ENCODE peak calls at places on chromosomes 6 and 20, in six cellular contexts. U is sigmoid colon, F is heart left ventricle, M is astrocyte, Q is right lobe of liver, V is keratinocyte. J is an unnamed sample. For H3K4me1, the result is how much of the 10 kb centered on the place peaks cover.

GRCh38 chr6:9523462-9523861 is 891.4 kb downstream of the TFAP2A start:
- DNase-seq in U (no peak), F (no peak), M (peak), Q (no peak), V (no peak), J (no peak)

GRCh38 chr6:160327981-160328380 is 20.2 kb upstream of the SLC22A3 start:
- DNase-seq in U (no peak), F (no peak), M (no peak), Q (no peak), V (no peak), J (no peak)

GRCh38 chr6:54619102-54619501 is 227.5 kb upstream of the FAM83B start:
- DNase-seq in U (no peak), F (no peak), M (no peak), Q (no peak), V (no peak), J (no peak)

GRCh38 chr6:28707387-28708282 is 182.0 kb downstream of the GPX5 start:
- DNase-seq in U (no peak), F (no peak), M (no peak), Q (no peak), V (no peak), J (no peak)

GRCh38 chr20:34473262-34473883 is 42.8 kb upstream of the DYNLRB1 start:
- DNase-seq in U (no peak), F (peak), M (peak), Q (no peak), V (no peak), J (peak)

GRCh38 chr20:35253010-35253409 is 24.9 kb downstream of the MMP24OS start:
- DNase-seq in U (no peak), F (no peak), M (no peak), Q (no peak), V (no peak), J (no peak)

GRCh38 chr6:52612336-52613096 is 35.7 kb upstream of the TRAM2 start:
- DNase-seq in U (no peak), F (no peak), M (no peak), Q (no peak), V (no peak), J (no peak)

GRCh38 chr6:74578339-74578738 is 627.5 kb downstream of the COL12A1 start:
- DNase-seq in U (no peak), F (no peak), M (peak), Q (no peak), V (no peak), J (no peak)

GRCh38 chr20:34333786-34334185 is 29.3 kb upstream of the ITCH start:
- DNase-seq in U (no peak), F (no peak), M (no peak), Q (no peak), V (no peak), J (no peak)

GRCh38 chr20:13068336-13068735 is 59.6 kb downstream of the SPTLC3 start:
- DNase-seq in U (no peak), F (no peak), M (no peak), Q (no peak), V (no peak), J (no peak)

GRCh38 chr6:131923356-131923755 is 27.8 kb downstream of the CCN2 start:
- DNase-seq in U (peak), F (peak), M (peak), Q (peak), V (no peak), J (peak)

GRCh38 chr6:106290954-106291353 is 34.6 kb downstream of the ATG5 start:
- DNase-seq in U (no peak), F (no peak), M (no peak), Q (no peak), V (no peak), J (no peak)

GRCh38 chr6:20608371-20608770 is 74.1 kb downstream of the CDKAL1 start:
- DNase-seq in U (no peak), F (no peak), M (no peak), Q (no peak), V (no peak), J (no peak)

GRCh38 chr20:46622125-46622524 is 29.1 kb downstream of the SLC13A3 start:
- DNase-seq in U (no peak), F (no peak), M (no peak), Q (no peak), V (no peak), J (no peak)

GRCh38 chr6:26607434-26608230 is 10.9 kb downstream of the ABT1 start:
- DNase-seq in U (no peak), F (no peak), M (peak), Q (no peak), V (no peak), J (peak)

GRCh38 chr6:151239603-151240035 is at the start of gene AKAP12:
- DNase-seq in U (peak), F (peak), M (peak), Q (no peak), V (no peak), J (no peak)

GRCh38 chr20:34706912-34707784 is 3.0 kb downstream of the TP53INP2 start:
- DNase-seq in U (no peak), F (peak), M (no peak), Q (peak), V (no peak), J (no peak)

GRCh38 chr6:34911822-34912221 is 22.8 kb downstream of the ANKS1A start:
- DNase-seq in U (no peak), F (no peak), M (no peak), Q (no peak), V (no peak), J (no peak)

GRCh38 chr6:46324706-46325105 is 153.9 kb upstream of the ENPP5 start:
- DNase-seq in U (no peak), F (no peak), M (no peak), Q (no peak), V (no peak), J (no peak)

GRCh38 chr20:62245911-62246280 is 7.6 kb downstream of the OSBPL2 start:
- DNase-seq in U (no peak), F (no peak), M (no peak), Q (no peak), V (no peak), J (no peak)

GRCh38 chr6:107116328-107116892 is 1.1 kb upstream of the BEND3 start:
- DNase-seq in U (peak), F (no peak), M (no peak), Q (peak), V (no peak), J (peak)

GRCh38 chr20:11995750-11996567 is 78.3 kb downstream of the BTBD3 start:
- DNase-seq in U (no peak), F (no peak), M (peak), Q (no peak), V (no peak), J (no peak)

GRCh38 chr6:11675610-11676009 is 103.0 kb downstream of the ADTRP start:
- DNase-seq in U (no peak), F (no peak), M (no peak), Q (no peak), V (no peak), J (no peak)

GRCh38 chr6:169990095-169991030 is 238.9 kb downstream of the ERMARD start:
- DNase-seq in U (peak), F (no peak), M (no peak), Q (peak), V (no peak), J (no peak)

GRCh38 chr20:58693226-58694006 is 816 bp downstream of the NPEPL1 start:
- DNase-seq in U (peak), F (peak), M (no peak), Q (no peak), V (no peak), J (peak)

GRCh38 chr6:158808918-158809678 is 10.1 kb downstream of the EZR start:
- DNase-seq in U (no peak), F (no peak), M (no peak), Q (peak), V (no peak), J (no peak)

GRCh38 chr6:73631849-73632248 is 21.9 kb downstream of the SLC17A5 start:
- DNase-seq in U (no peak), F (no peak), M (peak), Q (no peak), V (no peak), J (no peak)

GRCh38 chr6:161434921-161435411 is 161.1 kb upstream of the AGPAT4 start:
- DNase-seq in U (no peak), F (no peak), M (peak), Q (no peak), V (peak), J (peak)

GRCh38 chr6:54481096-54481495 is 172.9 kb downstream of the TINAG start:
- DNase-seq in U (no peak), F (no peak), M (no peak), Q (no peak), V (no peak), J (no peak)

GRCh38 chr6:169165031-169165430 is 88.6 kb downstream of the THBS2 start:
- DNase-seq in U (peak), F (no peak), M (no peak), Q (no peak), V (no peak), J (no peak)

GRCh38 chr6:25369450-25370086 is 90.4 kb downstream of the CARMIL1 start:
- DNase-seq in U (no peak), F (peak), M (peak), Q (peak), V (no peak), J (peak)

GRCh38 chr6:124676033-124676432 is 286.2 kb upstream of the RNF217 start:
- DNase-seq in U (no peak), F (no peak), M (peak), Q (no peak), V (no peak), J (no peak)

GRCh38 chr20:3775457-3775856 is 5.8 kb downstream of the SPEF1 start:
- DNase-seq in U (no peak), F (no peak), M (no peak), Q (no peak), V (no peak), J (no peak)

GRCh38 chr20:3777726-3778629 is 3.3 kb downstream of the SPEF1 start:
- DNase-seq in U (peak), F (peak), M (no peak), Q (no peak), V (no peak), J (peak)

GRCh38 chr20:3781153-3781910 is at the start of gene SPEF1:
- DNase-seq in U (peak), F (peak), M (peak), Q (peak), V (no peak), J (peak)

GRCh38 chr20:3777381-3777725 is 3.9 kb downstream of the SPEF1 start:
- DNase-seq in U (no peak), F (no peak), M (no peak), Q (no peak), V (no peak), J (no peak)

DNA sequence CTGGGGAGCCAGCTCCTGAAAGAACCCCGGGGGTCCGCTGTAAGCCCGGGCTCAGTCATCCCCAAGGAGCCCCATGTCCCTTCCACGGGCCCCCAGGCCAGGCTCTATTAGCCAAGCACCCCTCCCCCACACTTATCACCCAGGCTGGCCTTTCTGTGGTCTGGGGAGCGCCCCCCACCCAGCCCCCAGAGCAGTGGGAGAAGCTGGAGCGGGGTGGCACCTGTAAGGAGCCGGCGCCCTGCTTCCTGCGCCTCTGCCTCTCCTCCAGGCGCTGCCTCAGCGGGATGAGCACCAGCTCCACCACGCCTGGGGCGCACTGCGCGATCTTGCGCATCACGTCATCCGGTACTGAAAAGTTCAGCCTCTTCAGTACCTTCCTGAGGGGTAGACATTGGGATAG is 2.3 kb downstream of the SPEF1 start:
- DNase-seq in U (no peak), F (no peak), M (no peak), Q (no peak), V (no peak), J (no peak)
- H3K4me1 ChIP-seq in U (under half), F (under half), M (under half), Q (under half), V (under half), J (under half)

GRCh38 chr20:31677553-31678260 is 40.0 kb downstream of the COX4I2 start:
- DNase-seq in U (no peak), F (no peak), M (no peak), Q (no peak), V (no peak), J (no peak)

GRCh38 chr20:31678389-31679356 is 41.0 kb downstream of the COX4I2 start:
- DNase-seq in U (no peak), F (no peak), M (peak), Q (no peak), V (no peak), J (no peak)

GRCh38 chr20:31681128-31681727 is 41.4 kb downstream of the BCL2L1 start:
- DNase-seq in U (no peak), F (no peak), M (no peak), Q (no peak), V (no peak), J (no peak)

GRCh38 chr20:31680286-31681127 is 42.2 kb downstream of the BCL2L1 start:
- DNase-seq in U (no peak), F (no peak), M (no peak), Q (no peak), V (no peak), J (no peak)

DNA sequence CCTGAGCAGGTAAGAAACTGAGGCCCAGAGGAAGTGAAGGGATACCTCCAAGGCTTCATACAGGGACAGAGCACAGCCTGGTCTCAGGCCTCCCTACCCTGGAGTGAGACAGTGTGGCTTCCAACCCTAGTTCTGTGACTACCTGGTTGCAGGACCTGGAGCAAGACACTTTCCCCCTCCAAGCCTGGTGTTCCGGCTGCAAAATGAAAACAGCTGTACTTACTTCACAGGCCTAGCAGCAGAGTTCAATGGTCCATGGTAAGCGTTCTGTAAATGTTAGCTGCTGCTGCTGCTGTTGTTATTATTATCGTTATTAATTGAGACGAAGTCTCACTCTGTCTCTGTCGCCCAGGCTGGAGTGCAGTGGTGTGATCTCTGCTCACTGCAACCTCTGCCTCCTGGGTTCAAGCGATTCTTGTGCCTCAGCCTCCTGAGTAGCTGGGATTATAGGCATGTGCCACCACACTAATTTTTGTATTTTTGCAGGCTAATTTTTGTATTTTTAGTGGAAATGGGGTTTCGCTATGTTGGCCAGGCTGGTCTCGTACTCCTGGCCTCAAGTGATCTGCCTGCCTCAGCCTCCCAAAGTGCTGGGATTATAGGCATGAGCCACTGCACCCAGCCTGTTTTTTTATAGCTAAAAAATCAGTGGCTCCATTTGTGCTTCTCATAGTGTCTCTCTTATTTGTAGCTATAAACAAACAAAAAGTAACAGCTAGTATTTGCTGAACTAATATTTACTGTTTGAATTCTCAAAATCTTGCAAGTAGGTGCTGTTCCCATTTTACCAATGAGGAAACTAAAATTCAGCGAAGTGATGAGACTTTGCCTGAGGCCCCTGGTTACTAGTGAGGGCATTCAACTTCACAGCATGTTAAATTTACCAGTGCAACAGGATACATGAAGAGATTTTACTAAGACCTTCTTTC is 41.9 kb downstream of the COX4I2 start:
- DNase-seq in U (no peak), F (no peak), M (no peak), Q (no peak), V (no peak), J (no peak)
- H3K4me1 ChIP-seq in U (under half), F (half or more), M (under half), Q (under half), V (under half), J (half or more)

GRCh38 chr6:138538390-138539031 is 39.2 kb upstream of the NHSL1 start:
- DNase-seq in U (peak), F (peak), M (no peak), Q (peak), V (no peak), J (no peak)
- H3K4me1 ChIP-seq in U (half or more), F (under half), M (under half), Q (under half), V (under half), J (under half)

GRCh38 chr20:31674895-31675827 is 37.4 kb downstream of the COX4I2 start:
- DNase-seq in U (peak), F (peak), M (peak), Q (peak), V (peak), J (no peak)
- H3K4me1 ChIP-seq in U (under half), F (half or more), M (under half), Q (under half), V (under half), J (half or more)

GRCh38 chr20:49281913-49282467 is 4.1 kb upstream of the ZNFX1 start:
- DNase-seq in U (no peak), F (no peak), M (no peak), Q (no peak), V (no peak), J (no peak)

GRCh38 chr20:49283703-49284625 is 6.1 kb upstream of the ZNFX1 start:
- DNase-seq in U (no peak), F (no peak), M (no peak), Q (no peak), V (no peak), J (no peak)

GRCh38 chr20:49281059-49281912 is 3.4 kb upstream of the ZNFX1 start:
- DNase-seq in U (no peak), F (no peak), M (peak), Q (no peak), V (peak), J (no peak)

GRCh38 chr20:49283176-49283702 is 5.4 kb upstream of the ZNFX1 start:
- DNase-seq in U (no peak), F (no peak), M (no peak), Q (no peak), V (no peak), J (no peak)

DNA sequence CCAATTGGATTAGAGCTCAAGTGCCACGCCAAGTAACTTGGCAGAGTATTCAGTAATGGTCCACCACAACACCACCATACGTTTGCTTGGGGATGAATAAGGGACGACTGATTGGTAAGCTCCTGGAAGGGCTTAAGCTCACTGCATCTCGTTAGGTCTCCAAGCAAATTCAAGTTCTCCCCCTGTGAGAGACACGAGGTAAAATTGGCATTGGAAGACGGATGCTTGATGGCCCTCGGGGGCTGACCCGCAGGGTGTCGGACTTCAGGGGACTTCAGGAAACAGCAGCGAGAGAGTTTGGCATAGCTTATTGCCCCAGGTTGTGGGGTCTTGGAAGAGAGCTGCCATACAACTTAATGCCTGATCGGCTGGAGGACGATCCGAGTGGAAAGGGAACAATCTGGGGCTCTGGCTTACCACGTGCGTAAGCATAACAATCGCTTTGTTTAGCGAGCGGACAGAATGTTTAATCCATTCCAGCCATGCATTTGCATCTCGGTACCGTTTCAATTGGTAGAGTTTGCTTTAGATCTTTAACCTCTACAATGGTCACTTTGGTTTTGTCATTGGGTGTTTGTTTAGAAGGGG is 4.8 kb upstream of the ZNFX1 start:
- DNase-seq in U (no peak), F (no peak), M (no peak), Q (no peak), V (peak), J (no peak)
- H3K4me1 ChIP-seq in U (under half), F (under half), M (half or more), Q (under half), V (half or more), J (under half)

DNA sequence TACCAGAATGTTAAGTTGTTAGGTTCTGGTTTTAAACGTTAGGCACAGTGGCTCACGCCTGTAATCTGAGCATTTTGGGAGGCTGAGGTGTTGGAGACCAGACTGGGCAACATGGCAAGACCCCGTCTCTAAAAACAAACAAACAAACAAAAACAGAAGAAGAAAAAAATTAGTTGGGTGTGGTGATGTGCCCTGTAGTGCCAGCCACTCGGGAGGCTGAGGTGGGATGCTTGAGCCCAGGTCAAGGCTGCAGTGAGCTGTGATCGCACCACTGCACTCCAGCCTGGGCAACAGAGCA is 19.4 kb downstream of the NOL4L start:
- DNase-seq in U (no peak), F (no peak), M (no peak), Q (no peak), V (no peak), J (no peak)
- H3K4me1 ChIP-seq in U (under half), F (under half), M (under half), Q (under half), V (under half), J (under half)

J was measured in body of pancreas.